ENCODE peak calls at places on chromosomes 2 and 18, in ten cellular contexts. W, A, I, B, J, H, Z, S, Y and E are unnamed samples.

GRCh38 chr2:239880396-239880795 is 144.7 kb downstream of the NDUFA10 start:
- DNase-seq in W (no peak), A (no peak), I (no peak), B (no peak), J (no peak), H (no peak), Z (peak), S (no peak), Y (no peak), E (peak)

GRCh38 chr2:20612835-20613341 is 38.0 kb downstream of the HS1BP3 start:
- DNase-seq in W (no peak), A (no peak), I (no peak), B (no peak), J (no peak), H (no peak), Z (no peak), S (no peak), Y (no peak), E (no peak)

GRCh38 chr18:56987236-56987635 is 159.7 kb upstream of the BOD1L2 start:
- DNase-seq in W (no peak), A (no peak), I (no peak), B (no peak), J (no peak), H (no peak), Z (no peak), S (no peak), Y (no peak), E (no peak)

GRCh38 chr2:100786297-100786658 is 33.7 kb upstream of the NPAS2 start:
- DNase-seq in W (no peak), A (no peak), I (no peak), B (no peak), J (peak), H (peak), Z (no peak), S (no peak), Y (peak), E (no peak)

GRCh38 chr2:55842009-55842408 is 81.6 kb downstream of the EFEMP1 start:
- DNase-seq in W (no peak), A (no peak), I (no peak), B (no peak), J (no peak), H (no peak), Z (no peak), S (no peak), Y (no peak), E (no peak)

GRCh38 chr2:30798536-30798991 is 8.7 kb downstream of the CAPN13 start:
- DNase-seq in W (peak), A (no peak), I (no peak), B (no peak), J (no peak), H (no peak), Z (no peak), S (no peak), Y (no peak), E (no peak)

GRCh38 chr2:128467321-128467901 is 148.7 kb upstream of the HS6ST1 start:
- DNase-seq in W (no peak), A (no peak), I (no peak), B (no peak), J (no peak), H (no peak), Z (peak), S (no peak), Y (no peak), E (peak)

GRCh38 chr18:40980171-40980570 is 974.9 kb upstream of the PIK3C3 start:
- DNase-seq in W (no peak), A (no peak), I (no peak), B (no peak), J (no peak), H (no peak), Z (no peak), S (no peak), Y (no peak), E (no peak)

GRCh38 chr18:3612315-3612714 is 162.3 kb downstream of the TGIF1 start:
- DNase-seq in W (peak), A (no peak), I (no peak), B (no peak), J (no peak), H (no peak), Z (no peak), S (peak), Y (no peak), E (no peak)

GRCh38 chr2:236882931-236883330 is 202.8 kb upstream of the COPS8 start:
- DNase-seq in W (no peak), A (no peak), I (no peak), B (no peak), J (no peak), H (no peak), Z (no peak), S (no peak), Y (no peak), E (no peak)

GRCh38 chr18:68564961-68565360 is 149.9 kb downstream of the TMX3 start:
- DNase-seq in W (no peak), A (no peak), I (no peak), B (no peak), J (no peak), H (no peak), Z (no peak), S (no peak), Y (no peak), E (no peak)

GRCh38 chr2:178627401-178627800 is 147.1 kb downstream of the PLEKHA3 start:
- DNase-seq in W (no peak), A (no peak), I (no peak), B (no peak), J (no peak), H (no peak), Z (no peak), S (no peak), Y (no peak), E (no peak)

GRCh38 chr2:45622704-45623103 is 11.6 kb upstream of the SRBD1 start:
- DNase-seq in W (no peak), A (no peak), I (no peak), B (no peak), J (no peak), H (no peak), Z (no peak), S (no peak), Y (no peak), E (no peak)

GRCh38 chr2:224646242-224646846 is 61.2 kb upstream of the CUL3 start:
- DNase-seq in W (peak), A (peak), I (peak), B (no peak), J (no peak), H (no peak), Z (peak), S (no peak), Y (peak), E (no peak)

GRCh38 chr2:33552758-33553461 is 46.2 kb downstream of the FAM98A start:
- DNase-seq in W (no peak), A (no peak), I (no peak), B (no peak), J (no peak), H (no peak), Z (no peak), S (no peak), Y (no peak), E (no peak)

DNA sequence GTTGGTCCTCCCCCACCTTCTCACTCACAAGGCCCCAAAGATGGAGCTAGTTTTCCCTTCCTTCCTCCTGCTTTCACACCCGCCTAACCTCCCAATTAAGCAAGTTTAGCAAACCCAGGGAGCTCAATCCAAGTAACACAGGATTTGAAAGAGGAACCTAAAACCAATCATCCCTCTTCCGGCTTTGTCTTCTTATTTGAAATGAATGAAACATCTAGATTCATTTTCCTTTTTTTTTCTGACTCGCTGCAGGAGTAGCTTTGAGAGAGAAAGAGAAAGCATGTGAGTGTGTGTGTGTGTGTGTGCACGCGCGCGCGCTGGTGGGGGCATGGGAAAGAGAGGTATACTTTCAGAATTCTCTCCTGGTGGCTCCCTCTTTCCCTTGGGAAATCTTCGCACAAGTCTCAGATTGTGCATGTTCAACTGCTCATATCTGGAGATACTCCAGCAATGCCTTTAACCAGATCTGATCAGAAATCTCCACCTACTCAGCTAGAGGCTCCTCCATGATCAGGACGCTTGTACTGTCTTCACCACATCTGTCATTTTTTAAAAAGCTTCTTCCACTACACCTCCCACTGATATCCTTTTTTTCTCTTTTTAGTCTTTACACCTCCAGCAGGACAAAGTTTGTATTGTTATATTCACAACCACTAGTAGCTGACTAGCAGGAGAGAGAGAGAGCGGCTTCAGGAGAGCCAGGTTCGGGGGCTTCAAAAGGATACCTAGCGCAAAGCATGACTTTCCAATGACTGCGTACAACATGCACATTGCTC is 1.6 kb downstream of the SLC8A1 start:
- DNase-seq in W (no peak), A (no peak), I (no peak), B (no peak), J (no peak), H (no peak), Z (no peak), S (no peak), Y (no peak), E (no peak)
- TF ChIP-seq CTCF in W (no peak), A (no peak), I (no peak), B (peak), J (no peak), H (peak), Z (no peak), S (no peak), Y (no peak), E (no peak)

GRCh38 chr2:111958901-111959300 is 60.5 kb downstream of the MERTK start:
- DNase-seq in W (no peak), A (no peak), I (no peak), B (no peak), J (no peak), H (no peak), Z (no peak), S (no peak), Y (no peak), E (no peak)
- TF ChIP-seq CTCF in W (no peak), A (no peak), I (no peak), B (no peak), J (peak), H (peak), Z (peak), S (peak), Y (no peak), E (no peak)

GRCh38 chr2:10164611-10165010 is 42.1 kb downstream of the RRM2 start:
- DNase-seq in W (no peak), A (no peak), I (no peak), B (no peak), J (no peak), H (no peak), Z (no peak), S (no peak), Y (no peak), E (no peak)

GRCh38 chr2:10165282-10165681 is 42.7 kb downstream of the RRM2 start:
- DNase-seq in W (no peak), A (no peak), I (no peak), B (no peak), J (no peak), H (no peak), Z (no peak), S (no peak), Y (no peak), E (no peak)

GRCh38 chr2:10167316-10167715 is 44.8 kb downstream of the RRM2 start:
- DNase-seq in W (no peak), A (no peak), I (no peak), B (no peak), J (no peak), H (no peak), Z (no peak), S (no peak), Y (no peak), E (no peak)

GRCh38 chr2:10166489-10167295 is 44.2 kb downstream of the RRM2 start:
- DNase-seq in W (no peak), A (no peak), I (no peak), B (no peak), J (no peak), H (no peak), Z (no peak), S (no peak), Y (no peak), E (no peak)

GRCh38 chr2:10165816-10166488 is 43.4 kb downstream of the RRM2 start:
- DNase-seq in W (no peak), A (no peak), I (no peak), B (no peak), J (no peak), H (no peak), Z (no peak), S (no peak), Y (no peak), E (no peak)
- TF ChIP-seq CTCF in W (no peak), A (no peak), I (no peak), B (no peak), J (no peak), H (no peak), Z (no peak), S (no peak), Y (no peak), E (no peak)

DNA sequence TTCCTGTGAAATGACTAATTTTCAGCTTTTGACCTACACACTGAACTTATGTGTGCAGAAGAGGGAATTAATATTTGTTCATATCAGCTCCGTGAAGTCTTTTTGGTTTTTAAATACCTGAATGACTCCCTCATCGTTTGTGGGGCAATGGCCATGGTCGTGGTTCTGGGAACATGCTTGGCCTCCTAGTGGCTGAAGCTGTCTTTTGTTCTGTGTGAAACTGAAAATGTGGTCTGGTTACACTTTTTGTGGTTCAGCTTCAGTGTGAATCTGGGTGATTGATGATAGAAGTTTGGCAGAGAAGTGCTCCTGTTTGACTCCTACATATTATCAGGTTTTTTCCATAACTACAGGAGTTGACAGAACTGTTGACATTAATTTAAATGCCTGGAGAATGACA is 408.2 kb downstream of the THSD7B start:
- DNase-seq in W (no peak), A (no peak), I (peak), B (no peak), J (no peak), H (no peak), Z (no peak), S (no peak), Y (no peak), E (no peak)
- TF ChIP-seq CTCF in W (no peak), A (no peak), I (peak), B (no peak), J (no peak), H (peak), Z (peak), S (no peak), Y (peak), E (peak)

GRCh38 chr2:211454684-211455083 is 898.3 kb downstream of the CPS1 start:
- DNase-seq in W (no peak), A (no peak), I (no peak), B (no peak), J (no peak), H (no peak), Z (no peak), S (no peak), Y (no peak), E (no peak)

GRCh38 chr2:211451642-211452041 is 895.2 kb downstream of the CPS1 start:
- DNase-seq in W (no peak), A (no peak), I (no peak), B (no peak), J (no peak), H (no peak), Z (no peak), S (no peak), Y (no peak), E (no peak)

GRCh38 chr2:211453311-211453894 is 897.0 kb downstream of the CPS1 start:
- DNase-seq in W (no peak), A (no peak), I (no peak), B (no peak), J (no peak), H (no peak), Z (no peak), S (no peak), Y (no peak), E (no peak)

GRCh38 chr2:211447545-211447944 is 891.1 kb downstream of the CPS1 start:
- DNase-seq in W (no peak), A (no peak), I (no peak), B (no peak), J (no peak), H (no peak), Z (no peak), S (no peak), Y (no peak), E (no peak)

GRCh38 chr2:211449819-211450218 is 893.4 kb downstream of the CPS1 start:
- DNase-seq in W (no peak), A (no peak), I (no peak), B (no peak), J (no peak), H (no peak), Z (no peak), S (no peak), Y (no peak), E (no peak)
- TF ChIP-seq CTCF in W (no peak), A (no peak), I (no peak), B (no peak), J (no peak), H (no peak), Z (peak), S (no peak), Y (no peak), E (no peak)

DNA sequence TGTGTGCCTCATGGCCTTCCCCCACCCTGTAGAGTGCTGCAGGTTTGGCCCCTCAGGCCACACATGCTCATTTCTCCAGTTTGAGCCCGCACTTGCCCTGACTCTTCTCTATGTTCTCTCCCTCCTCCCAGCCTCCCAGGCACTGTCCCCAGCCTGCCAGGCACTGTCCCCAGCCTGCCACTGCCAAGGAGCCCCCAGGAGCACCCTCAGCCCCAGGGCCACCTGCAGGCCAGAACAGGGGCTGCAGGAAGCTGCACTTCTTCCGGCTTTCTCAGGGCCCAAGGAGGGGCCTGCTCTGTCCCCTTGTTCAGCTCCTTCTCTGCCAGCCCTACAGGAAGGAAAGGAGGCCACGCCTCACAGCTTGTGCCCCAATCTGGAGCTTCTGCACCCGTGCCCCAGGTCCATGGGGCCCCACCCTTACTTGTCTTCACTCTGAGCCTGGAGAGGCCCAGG is 31.6 kb downstream of the CYP26B1 start:
- DNase-seq in W (no peak), A (no peak), I (no peak), B (no peak), J (no peak), H (no peak), Z (peak), S (peak), Y (no peak), E (no peak)
- TF ChIP-seq CTCF in W (peak), A (no peak), I (no peak), B (no peak), J (no peak), H (peak), Z (peak), S (no peak), Y (peak), E (peak)

GRCh38 chr2:170161516-170162260 is 16.3 kb upstream of the MYO3B start:
- DNase-seq in W (no peak), A (no peak), I (no peak), B (no peak), J (no peak), H (no peak), Z (no peak), S (no peak), Y (no peak), E (no peak)

GRCh38 chr2:170163666-170164065 is 14.3 kb upstream of the MYO3B start:
- DNase-seq in W (no peak), A (no peak), I (no peak), B (no peak), J (no peak), H (no peak), Z (no peak), S (no peak), Y (no peak), E (no peak)

GRCh38 chr2:170159060-170159459 is 18.9 kb upstream of the MYO3B start:
- DNase-seq in W (no peak), A (no peak), I (no peak), B (no peak), J (no peak), H (no peak), Z (no peak), S (no peak), Y (no peak), E (no peak)

GRCh38 chr2:170165129-170165528 is 12.8 kb upstream of the MYO3B start:
- DNase-seq in W (no peak), A (no peak), I (no peak), B (no peak), J (no peak), H (no peak), Z (no peak), S (no peak), Y (no peak), E (no peak)

GRCh38 chr2:170162261-170162612 is 15.7 kb upstream of the MYO3B start:
- DNase-seq in W (no peak), A (no peak), I (no peak), B (no peak), J (no peak), H (no peak), Z (no peak), S (no peak), Y (no peak), E (no peak)
- TF ChIP-seq CTCF in W (no peak), A (no peak), I (no peak), B (no peak), J (no peak), H (no peak), Z (no peak), S (no peak), Y (no peak), E (no peak)

GRCh38 chr2:65919579-65920188 is 487.3 kb upstream of the SPRED2 start:
- DNase-seq in W (no peak), A (no peak), I (no peak), B (no peak), J (no peak), H (no peak), Z (no peak), S (no peak), Y (no peak), E (no peak)
- TF ChIP-seq CTCF in W (no peak), A (no peak), I (no peak), B (no peak), J (no peak), H (no peak), Z (no peak), S (no peak), Y (no peak), E (no peak)